ENCODE peak calls at places on chromosome 2, in eight cellular contexts. B is mesendoderm; L is posterior cingulate gyrus; X is LoVo; M is cardiac muscle cell; F is HEK293T; R is stimulated activated CD8-positive, alpha-beta memory T cell treated with anti-CD3 and anti-CD28 coated beads, Interleukin-7, amount 100 ng/mL, for 24 hours; N is cardiac fibroblast. S is an unnamed sample.

GRCh38 chr2:215369191-215369760 is 57.4 kb downstream of the ATIC start:
- DNase-seq in N (peak; percentile 56), M (peak; percentile 83), R (no peak), F (no peak), X (no peak), L (no peak), B (no peak), S (no peak)

GRCh38 chr2:223108376-223109100 is 56.5 kb downstream of the KCNE4 start:
- DNase-seq in L (no peak), F (no peak), X (no peak), N (peak; percentile 76), M (no peak), B (no peak), R (no peak), S (no peak)

GRCh38 chr2:131404794-131405193 is 40.8 kb upstream of the RAB6D start:
- DNase-seq in F (no peak), L (no peak), B (no peak), R (no peak), M (no peak), X (no peak), N (no peak), S (no peak)

GRCh38 chr2:74471332-74472065 is 981 bp downstream of the MRPL53 start:
- DNase-seq in F (no peak), B (no peak), L (no peak), N (peak; percentile 15), X (no peak), M (peak; percentile 7), R (no peak), S (no peak)

GRCh38 chr2:38380397-38381130 is 3.5 kb upstream of the ATL2 start:
- DNase-seq in R (no peak), X (no peak), M (peak; percentile 59), N (no peak), L (no peak), B (no peak), F (no peak), S (no peak)

GRCh38 chr2:199883474-199884212 is 27.4 kb upstream of the C2orf69 start:
- DNase-seq in N (no peak), B (no peak), X (no peak), M (no peak), R (no peak), L (no peak), F (no peak), S (no peak)

GRCh38 chr2:216142540-216142939 is 33.4 kb downstream of the XRCC5 start:
- DNase-seq in L (no peak), F (no peak), N (peak; percentile 51), R (no peak), B (no peak), M (no peak), X (no peak), S (no peak)

GRCh38 chr2:36659872-36660312 is 36.6 kb upstream of the VIT start:
- DNase-seq in M (no peak), L (no peak), B (no peak), X (no peak), F (no peak), R (no peak), N (peak; percentile 46), S (no peak)

GRCh38 chr2:45617496-45617895 is 6.4 kb upstream of the SRBD1 start:
- DNase-seq in R (no peak), L (no peak), N (no peak), X (no peak), B (no peak), F (no peak), M (no peak), S (no peak)

S was measured in Ammon's horn.